ENCODE peak calls at places on chromosomes 4 and X, in nine cellular contexts. U is activated CD8-positive, alpha-beta memory T cell treated with anti-CD3 and anti-CD28 coated beads for 48 hours; B is ELF-1; E is stimulated activated CD4-positive, alpha-beta T cell treated with anti-CD3 and anti-CD28 coated beads, Interleukin-1b, Interleukin-23, amount 100 ng/mL, for 1 hour; J is NT2/D1; T is activated T-helper 1 cell treated with anti-CD3 and anti-CD28 coated beads, Interleukin-12 subunit alpha, Interleukin-12 subunit beta, Interleukin-2, Interleukin-4 antibody, amounts not matched to agents 30 ng/mL and 10 ng/mL and 1 ng/mL, durations not matched to agents 14 hours and 24 hours and 36 hours; Y is AG04450; X is posterior cingulate gyrus; W is KBM-7. K is an unnamed sample.

GRCh38 chr4:77148081-77148480 is 8.9 kb upstream of the CCNG2 start:
- DNase-seq in U (no peak), B (no peak), E (no peak), J (no peak), T (no peak), Y (no peak), X (no peak), W (no peak), K (no peak)

GRCh38 chr4:17115546-17115945 is 217.1 kb upstream of the LDB2 start:
- DNase-seq in U (no peak), B (peak), E (no peak), J (no peak), T (no peak), Y (no peak), X (no peak), W (no peak), K (no peak)

GRCh38 chr4:27836505-27836904 is 975.9 kb downstream of the STIM2 start:
- DNase-seq in U (no peak), B (no peak), E (no peak), J (no peak), T (no peak), Y (no peak), X (no peak), W (no peak), K (no peak)

GRCh38 chr4:53601251-53601764 is 10.0 kb upstream of the LNX1 start:
- DNase-seq in U (no peak), B (peak), E (no peak), J (peak), T (no peak), Y (no peak), X (no peak), W (peak), K (peak)

GRCh38 chrX:139170526-139171173 is 359.9 kb upstream of the F9 start:
- DNase-seq in U (no peak), B (no peak), E (no peak), J (no peak), T (no peak), Y (no peak), X (no peak), W (no peak), K (no peak)

GRCh38 chr4:30802622-30803323 is 82.6 kb downstream of the PCDH7 start:
- DNase-seq in U (no peak), B (no peak), E (no peak), J (no peak), T (no peak), Y (no peak), X (no peak), W (no peak), K (no peak)

GRCh38 chrX:42096262-42096939 is 173.0 kb upstream of the CASK start:
- DNase-seq in U (no peak), B (peak), E (no peak), J (no peak), T (no peak), Y (peak), X (no peak), W (no peak), K (no peak)

GRCh38 chr4:100169796-100170485 is 20.3 kb downstream of the DDIT4L start:
- DNase-seq in U (no peak), B (no peak), E (no peak), J (no peak), T (no peak), Y (no peak), X (no peak), W (no peak), K (no peak)

GRCh38 chr4:108006361-108006760 is 16.7 kb downstream of the HADH start:
- DNase-seq in U (no peak), B (no peak), E (no peak), J (no peak), T (no peak), Y (no peak), X (no peak), W (no peak), K (no peak)

GRCh38 chrX:16585486-16586370 is 64.2 kb upstream of the S100G start:
- DNase-seq in U (no peak), B (peak), E (no peak), J (no peak), T (no peak), Y (no peak), X (no peak), W (no peak), K (no peak)

GRCh38 chr4:123599920-123600394 is 203.4 kb downstream of the SPRY1 start:
- DNase-seq in U (peak), B (peak), E (no peak), J (peak), T (peak), Y (no peak), X (peak), W (peak), K (peak)

GRCh38 chr4:173698557-173699262 is 168.7 kb upstream of the HAND2 start:
- DNase-seq in U (no peak), B (no peak), E (no peak), J (no peak), T (no peak), Y (no peak), X (no peak), W (no peak), K (no peak)

GRCh38 chr4:98939892-98940298 is 11.0 kb upstream of the EIF4E start:
- DNase-seq in U (no peak), B (peak), E (no peak), J (no peak), T (no peak), Y (peak), X (no peak), W (peak), K (peak)

GRCh38 chrX:155632424-155633100 is 19.8 kb upstream of the TMLHE start:
- DNase-seq in U (no peak), B (no peak), E (no peak), J (no peak), T (peak), Y (no peak), X (no peak), W (peak), K (no peak)

GRCh38 chr4:3257125-3257690 is 8.2 kb downstream of the MSANTD1 start:
- DNase-seq in U (no peak), B (no peak), E (no peak), J (no peak), T (no peak), Y (no peak), X (no peak), W (no peak), K (no peak)

GRCh38 chrX:107025538-107025937 is 25.5 kb upstream of the MORC4 start:
- DNase-seq in U (no peak), B (peak), E (no peak), J (peak), T (no peak), Y (no peak), X (no peak), W (peak), K (peak)

GRCh38 chr4:24417206-24417605 is 167.1 kb downstream of the DHX15 start:
- DNase-seq in U (no peak), B (no peak), E (no peak), J (no peak), T (no peak), Y (no peak), X (no peak), W (no peak), K (no peak)

GRCh38 chr4:165302658-165303057 is 24.8 kb upstream of the MSMO1 start:
- DNase-seq in U (no peak), B (no peak), E (no peak), J (no peak), T (no peak), Y (no peak), X (no peak), W (no peak), K (no peak)

GRCh38 chr4:182736207-182736606 is 181.0 kb downstream of the DCTD start:
- DNase-seq in U (no peak), B (no peak), E (no peak), J (no peak), T (no peak), Y (no peak), X (no peak), W (no peak), K (no peak)

GRCh38 chrX:16807548-16807947 is 21.3 kb downstream of the TXLNG start:
- DNase-seq in U (no peak), B (no peak), E (no peak), J (no peak), T (no peak), Y (no peak), X (no peak), W (peak), K (no peak)